ENCODE peak calls at places on chromosomes 6 and 20, in six cellular contexts. N is fibroblast of lung; X is astrocyte of the spinal cord; D is small intestine; V is aorta; O is CD4-positive, CD25-positive, alpha-beta regulatory T cell. L is an unnamed sample.

GRCh38 chr20:6588296-6588695 is 179.2 kb upstream of the BMP2 start:
- DNase-seq in D (peak), O (no peak), N (peak), X (peak), V (no peak), L (no peak)

GRCh38 chr6:158647501-158647900 is 2.4 kb upstream of the SYTL3 start:
- DNase-seq in X (peak), D (no peak), O (no peak), V (no peak), N (no peak), L (no peak)

GRCh38 chr20:7984192-7984591 is 35.4 kb downstream of the TMX4 start:
- DNase-seq in X (no peak), O (no peak), V (no peak), D (no peak), N (no peak), L (no peak)

GRCh38 chr6:141393405-141394124 is 739.2 kb upstream of the GJE1 start:
- DNase-seq in X (no peak), V (peak), O (no peak), D (no peak), N (no peak), L (no peak)

GRCh38 chr6:46651766-46652165 is 852 bp downstream of the CYP39A1 start:
- DNase-seq in O (no peak), N (no peak), D (no peak), V (no peak), X (no peak), L (no peak)

GRCh38 chr6:15160812-15161211 is 85.1 kb upstream of the JARID2 start:
- DNase-seq in X (no peak), O (no peak), N (no peak), V (no peak), D (no peak), L (peak)

GRCh38 chr6:154482858-154483257 is 27.6 kb downstream of the CNKSR3 start:
- DNase-seq in V (no peak), N (peak), D (no peak), X (no peak), O (no peak), L (no peak)

GRCh38 chr6:141551318-141551717 is 581.4 kb upstream of the GJE1 start:
- DNase-seq in V (no peak), O (no peak), X (no peak), D (no peak), N (no peak), L (no peak)

GRCh38 chr20:37567331-37567665 is 39.6 kb upstream of the BLCAP start:
- DNase-seq in X (no peak), V (no peak), N (no peak), D (no peak), O (no peak), L (no peak)

GRCh38 chr20:33305591-33306057 is 22.6 kb downstream of the BPIFB1 start:
- DNase-seq in O (no peak), V (no peak), D (no peak), N (no peak), X (no peak), L (no peak)

GRCh38 chr6:112286756-112287155 is 32.4 kb upstream of the LAMA4 start:
- DNase-seq in X (no peak), N (no peak), O (no peak), V (no peak), D (no peak), L (no peak)

GRCh38 chr20:41141153-41141815 is 3.9 kb downstream of the PLCG1 start:
- DNase-seq in D (no peak), V (peak), N (peak), O (no peak), X (peak), L (no peak)

GRCh38 chr6:56297022-56297995 is 49.9 kb upstream of the COL21A1 start:
- DNase-seq in D (no peak), V (no peak), N (peak), O (no peak), X (no peak), L (no peak)

GRCh38 chr6:84762941-84763396 is 1.4 kb downstream of the TBX18 start:
- DNase-seq in V (peak), O (no peak), D (peak), X (no peak), N (no peak), L (no peak)

GRCh38 chr6:40755046-40755681 is 168.0 kb upstream of the LRFN2 start:
- DNase-seq in D (no peak), O (no peak), N (peak), V (no peak), X (peak), L (peak)

GRCh38 chr6:160930547-160931377 is 60.8 kb upstream of the MAP3K4 start:
- DNase-seq in O (peak), X (peak), V (peak), N (peak), D (peak), L (peak)

GRCh38 chr6:160934157-160934556 is 57.4 kb upstream of the MAP3K4 start:
- DNase-seq in X (no peak), N (no peak), O (no peak), D (no peak), V (no peak), L (no peak)

GRCh38 chr6:160933256-160933655 is 58.3 kb upstream of the MAP3K4 start:
- DNase-seq in O (no peak), V (no peak), X (no peak), D (no peak), N (no peak), L (no peak)

GRCh38 chr6:160929831-160930230 is 61.7 kb upstream of the MAP3K4 start:
- DNase-seq in X (no peak), N (no peak), V (no peak), O (no peak), D (no peak), L (no peak)

DNA sequence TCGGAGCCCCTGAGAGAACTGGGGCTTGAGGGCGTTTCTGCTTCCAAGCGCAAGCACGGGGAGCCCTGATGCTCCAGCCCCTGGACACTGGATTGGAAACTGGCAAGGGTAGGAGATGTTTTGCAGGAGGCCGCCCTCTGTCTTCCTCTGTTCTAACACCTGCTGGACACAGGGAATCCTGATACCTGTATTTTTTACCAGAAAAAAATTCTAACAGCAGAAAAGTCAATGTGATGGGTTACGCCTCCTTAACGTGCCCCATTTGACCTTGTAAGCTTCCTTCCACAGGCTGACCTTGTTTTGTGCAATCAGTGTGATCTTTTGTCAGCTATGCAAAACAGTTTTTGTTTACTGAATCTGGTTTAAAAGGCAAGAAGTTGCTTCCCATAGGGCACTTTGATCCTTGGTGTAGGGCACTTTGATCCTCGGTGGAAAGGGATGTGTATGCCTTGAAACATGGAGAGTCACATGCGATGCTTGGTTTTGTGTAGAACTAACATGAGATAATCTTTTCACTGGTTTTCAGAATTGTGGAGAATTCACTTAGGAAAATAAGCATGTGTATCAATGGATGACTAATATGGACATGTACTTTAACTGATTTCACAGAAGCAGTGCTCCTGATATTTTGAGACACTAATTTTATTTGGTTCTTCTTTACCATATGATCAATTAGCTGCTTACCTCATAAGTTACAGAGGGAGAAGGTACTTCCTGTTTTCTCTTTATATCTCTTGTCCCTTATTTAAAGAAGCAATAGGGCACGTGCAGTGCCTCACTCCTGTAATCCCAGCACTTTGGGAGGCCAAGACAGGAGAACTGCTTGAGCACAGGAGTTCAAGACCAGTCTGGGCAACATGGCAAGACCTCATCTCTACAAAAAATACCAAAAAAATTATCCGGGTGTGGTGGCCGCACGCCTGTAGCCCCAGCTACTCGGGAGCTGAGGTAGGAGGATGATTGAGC is 59.9 kb upstream of the MAP3K4 start:
- DNase-seq in V (no peak), O (no peak), D (no peak), N (no peak), X (peak), L (no peak)
- H3K4me3 ChIP-seq in V (peak), O (no peak), D (no peak), N (peak), X (peak), L (peak)

DNA sequence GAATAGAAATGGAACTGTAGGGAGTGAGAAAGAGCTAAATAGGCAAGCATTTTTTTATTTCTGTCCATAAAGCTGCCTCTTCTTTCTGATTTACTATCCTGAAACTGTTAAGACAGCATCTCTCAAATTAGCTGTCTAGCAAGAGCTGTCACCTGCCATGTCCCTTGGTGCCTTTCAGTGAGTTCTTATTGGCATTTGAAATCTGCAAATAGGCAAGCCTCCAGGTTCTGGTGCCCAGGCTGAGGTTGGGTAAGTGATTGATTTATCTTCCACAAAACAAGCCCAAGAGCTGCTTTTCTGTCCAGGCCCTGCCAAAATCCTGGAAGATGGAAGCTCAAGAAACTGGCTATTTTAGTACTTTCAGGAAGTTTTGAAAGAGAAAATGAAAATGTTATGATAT is 22.4 kb downstream of the MANEA start:
- DNase-seq in V (no peak), N (no peak), O (no peak), D (no peak), X (no peak), L (no peak)
- H3K4me3 ChIP-seq in V (no peak), N (peak), O (no peak), D (no peak), X (no peak), L (no peak)

GRCh38 chr6:4916954-4917561 is 86.8 kb downstream of the RPP40 start:
- DNase-seq in N (no peak), O (no peak), X (no peak), V (no peak), D (no peak), L (no peak)
- H3K4me3 ChIP-seq in N (no peak), O (no peak), X (no peak), V (no peak), D (no peak), L (no peak)

GRCh38 chr6:26312501-26313390 is 52.3 kb upstream of the BTN3A2 start:
- DNase-seq in D (peak), N (peak), X (peak), V (peak), O (peak), L (peak)

GRCh38 chr6:26311012-26311384 is 54.0 kb upstream of the BTN3A2 start:
- DNase-seq in N (peak), O (peak), V (no peak), X (peak), D (no peak), L (no peak)

GRCh38 chr6:26311385-26312095 is 53.5 kb upstream of the BTN3A2 start:
- DNase-seq in D (peak), N (peak), V (no peak), X (peak), O (peak), L (no peak)

GRCh38 chr6:26309731-26310142 is 55.3 kb upstream of the BTN3A2 start:
- DNase-seq in X (peak), O (no peak), V (no peak), N (peak), D (no peak), L (no peak)

DNA sequence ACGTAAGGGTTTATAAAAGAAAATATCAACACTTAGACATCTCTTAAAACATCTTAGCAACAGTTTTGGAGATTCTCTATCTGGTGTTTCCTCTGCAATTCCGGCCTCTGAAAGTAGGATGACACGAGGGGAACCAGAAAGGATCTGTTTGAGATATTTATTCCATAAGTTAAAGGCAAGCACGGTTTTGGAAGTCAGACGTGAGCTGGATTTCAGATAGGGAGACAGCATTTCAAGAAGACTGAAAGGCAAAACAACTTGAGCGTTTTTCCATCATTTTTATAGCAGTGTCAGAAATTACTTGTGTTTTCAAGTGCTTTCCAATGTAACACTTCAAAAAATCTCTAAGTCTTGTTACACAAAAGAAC is 52.9 kb upstream of the BTN3A2 start:
- DNase-seq in D (no peak), V (no peak), N (no peak), X (no peak), O (no peak), L (no peak)
- H3K4me3 ChIP-seq in D (no peak), V (peak), N (peak), X (peak), O (peak), L (peak)

GRCh38 chr6:19804362-19805145 is 32.6 kb upstream of the ID4 start:
- DNase-seq in D (peak), N (peak), V (peak), O (no peak), X (peak), L (peak)
- H3K4me3 ChIP-seq in D (peak), N (peak), V (peak), O (no peak), X (peak), L (peak)

DNA sequence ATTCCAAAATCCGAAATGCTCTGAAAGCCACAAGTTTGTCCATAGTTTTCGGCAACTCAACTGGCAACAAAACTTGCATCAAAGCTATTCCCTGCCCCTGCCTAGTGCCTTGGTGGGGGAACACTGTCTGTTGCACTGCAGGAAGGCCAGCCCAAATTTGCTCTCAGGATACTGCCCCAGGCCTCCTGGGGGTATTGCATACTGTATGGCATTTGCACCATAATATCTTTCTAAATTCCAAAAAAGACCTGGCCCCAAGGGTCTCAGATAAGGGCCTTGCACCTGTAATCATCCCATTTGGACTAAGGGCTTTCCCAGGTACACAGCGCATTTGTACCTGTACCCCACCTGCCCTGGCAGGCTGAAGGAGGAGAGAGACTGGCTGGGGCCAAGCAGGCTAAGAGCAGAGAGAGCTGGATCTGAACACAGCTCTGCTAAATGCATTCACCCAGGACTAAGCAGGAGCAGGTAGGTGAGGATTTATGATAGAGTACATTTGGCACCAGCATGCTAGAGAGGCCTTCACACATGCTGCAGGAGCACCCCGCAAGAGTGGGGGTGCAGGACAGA is 4.0 kb upstream of the GRM4 start:
- DNase-seq in N (no peak), V (peak), O (no peak), X (no peak), D (no peak), L (no peak)
- H3K4me3 ChIP-seq in N (no peak), V (no peak), O (no peak), X (no peak), D (no peak), L (no peak)

GRCh38 chr6:21479140-21479539 is 114.4 kb upstream of the SOX4 start:
- DNase-seq in D (peak), N (peak), V (no peak), O (no peak), X (peak), L (peak)
- H3K4me3 ChIP-seq in D (no peak), N (peak), V (peak), O (no peak), X (no peak), L (no peak)

GRCh38 chr6:25945175-25945574 is 14.7 kb upstream of the SLC17A2 start:
- DNase-seq in X (no peak), D (no peak), N (no peak), V (no peak), O (no peak), L (no peak)

GRCh38 chr6:25949695-25950094 is 12.9 kb upstream of the TRIM38 start:
- DNase-seq in O (no peak), N (no peak), V (no peak), X (no peak), D (no peak), L (no peak)

GRCh38 chr6:25944655-25945054 is 14.2 kb upstream of the SLC17A2 start:
- DNase-seq in O (no peak), D (no peak), X (no peak), V (no peak), N (no peak), L (no peak)

GRCh38 chr6:25943887-25944286 is 13.4 kb upstream of the SLC17A2 start:
- DNase-seq in D (no peak), V (no peak), N (no peak), O (no peak), X (no peak), L (no peak)

GRCh38 chr6:25946631-25947030 is 16.0 kb upstream of the TRIM38 start:
- DNase-seq in N (no peak), V (no peak), X (no peak), D (no peak), O (no peak), L (no peak)
- H3K4me3 ChIP-seq in N (no peak), V (no peak), X (no peak), D (no peak), O (no peak), L (no peak)

GRCh38 chr6:7050099-7050498 is 57.7 kb upstream of the RREB1 start:
- DNase-seq in N (no peak), O (no peak), X (no peak), D (no peak), V (no peak), L (no peak)

GRCh38 chr6:7053125-7053784 is 54.5 kb upstream of the RREB1 start:
- DNase-seq in V (no peak), X (no peak), N (no peak), D (peak), O (no peak), L (no peak)

GRCh38 chr6:7051780-7052440 is 55.9 kb upstream of the RREB1 start:
- DNase-seq in V (peak), O (peak), N (peak), X (peak), D (peak), L (peak)

GRCh38 chr6:7052441-7052936 is 55.3 kb upstream of the RREB1 start:
- DNase-seq in O (no peak), D (peak), X (peak), V (peak), N (peak), L (peak)

DNA sequence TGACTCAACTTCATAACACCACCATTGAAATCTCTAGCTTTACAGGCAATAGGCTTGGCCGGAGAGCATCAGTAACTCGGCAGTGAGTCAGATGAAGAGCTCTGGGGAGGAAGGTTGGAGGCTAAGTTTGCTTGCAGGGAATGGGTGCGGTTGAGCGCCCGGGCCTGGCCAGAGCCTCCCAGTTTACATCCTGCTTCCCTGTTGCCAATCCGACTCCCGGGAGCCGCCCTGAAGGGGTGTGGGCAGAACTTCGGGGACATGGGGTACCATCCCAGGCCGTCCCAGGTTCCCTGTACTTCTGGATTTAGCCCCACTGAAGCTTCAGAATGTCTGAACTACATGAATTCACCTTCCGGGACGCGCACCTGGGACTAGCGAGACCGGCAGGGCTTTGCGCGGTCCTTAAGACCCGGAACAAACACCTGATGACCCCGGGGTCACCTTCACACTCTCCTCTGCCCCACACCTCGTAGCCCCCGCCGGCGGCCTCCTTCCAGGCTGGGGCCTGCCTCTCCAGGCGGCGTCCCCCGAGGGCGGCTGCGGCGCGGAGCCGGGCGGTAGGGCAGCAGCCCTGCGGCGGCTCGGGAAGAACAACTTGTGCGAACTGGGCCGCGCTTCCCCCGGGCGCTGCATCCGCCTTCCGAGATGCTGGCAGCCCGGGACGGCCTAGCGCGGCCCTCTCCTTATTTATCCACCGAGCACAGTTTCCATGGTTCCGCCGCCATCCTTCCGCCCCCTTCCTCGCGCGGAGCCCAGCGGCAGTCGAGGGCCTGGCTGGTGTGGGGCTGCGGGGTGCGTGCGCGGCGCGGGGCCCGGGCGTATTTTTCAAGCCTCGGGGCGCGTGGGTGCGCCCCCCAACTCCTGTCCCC is 56.6 kb upstream of the RREB1 start:
- DNase-seq in O (peak), V (peak), X (peak), D (peak), N (peak), L (peak)
- H3K4me3 ChIP-seq in O (no peak), V (peak), X (peak), D (peak), N (peak), L (peak)

DNA sequence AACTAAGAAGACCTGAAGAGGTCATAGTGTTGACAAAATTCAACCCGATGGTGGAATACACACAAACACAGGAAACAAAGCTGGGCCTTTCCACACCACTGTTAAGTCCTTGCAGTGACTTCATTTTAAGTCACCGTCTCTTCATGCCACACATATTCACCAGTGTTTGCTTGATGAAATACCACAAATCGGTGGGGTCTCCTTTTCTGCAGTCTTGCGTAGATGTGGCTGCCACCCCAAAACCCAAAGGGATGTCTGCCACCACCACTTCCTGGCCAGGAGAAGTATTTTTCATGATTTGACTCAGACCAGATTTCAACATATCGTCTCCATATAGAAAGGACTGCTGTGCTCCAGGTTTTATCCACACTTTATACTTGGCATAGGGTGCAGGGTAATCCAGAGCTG is 11.0 kb upstream of the COL10A1 start:
- DNase-seq in O (no peak), V (no peak), D (no peak), X (no peak), N (no peak), L (no peak)
- H3K4me3 ChIP-seq in O (no peak), V (no peak), D (no peak), X (no peak), N (no peak), L (no peak)